ENCODE peak calls at places on chromosomes 12 and 14, in seven cellular contexts. S, B, P, H, C, X and G are unnamed samples.

GRCh38 chr14:57889245-57889644 is 23.4 kb upstream of the SLC35F4 start:
- DNase-seq in S (peak), B (no peak), P (peak), H (no peak), C (peak), X (no peak), G (no peak)

GRCh38 chr14:105899657-105900397 is 373.4 kb downstream of the TMEM121 start:
- DNase-seq in S (no peak), B (no peak), P (no peak), H (peak), C (no peak), X (no peak), G (no peak)

GRCh38 chr12:51973560-51973959 is 22.1 kb downstream of the ACVR1B start:
- DNase-seq in S (no peak), B (no peak), P (no peak), H (no peak), C (no peak), X (no peak), G (no peak)

GRCh38 chr14:36580856-36581831 is 1.3 kb downstream of the NKX2-8 start:
- DNase-seq in S (no peak), B (no peak), P (no peak), H (no peak), C (peak), X (peak), G (no peak)

GRCh38 chr12:127496255-127496654 is 770.7 kb upstream of the TMEM132C start:
- DNase-seq in S (no peak), B (no peak), P (no peak), H (no peak), C (no peak), X (peak), G (no peak)

GRCh38 chr14:95359974-95360826 is 40.5 kb upstream of the CLMN start:
- DNase-seq in S (no peak), B (no peak), P (no peak), H (no peak), C (no peak), X (peak), G (no peak)

GRCh38 chr14:35927727-35928126 is 101.6 kb downstream of the BRMS1L start:
- DNase-seq in S (no peak), B (no peak), P (no peak), H (no peak), C (no peak), X (no peak), G (no peak)

GRCh38 chr12:30806989-30807694 is 52.4 kb upstream of the CAPRIN2 start:
- DNase-seq in S (peak), B (no peak), P (no peak), H (no peak), C (no peak), X (peak), G (peak)

GRCh38 chr12:112183591-112184021 is 58.2 kb downstream of the TRAFD1 start:
- DNase-seq in S (no peak), B (no peak), P (peak), H (no peak), C (no peak), X (peak), G (no peak)

GRCh38 chr14:33457021-33457420 is 493.9 kb downstream of the EGLN3 start:
- DNase-seq in S (no peak), B (no peak), P (no peak), H (no peak), C (no peak), X (no peak), G (no peak)

GRCh38 chr12:104213952-104214351 is 1.6 kb upstream of the TXNRD1 start:
- DNase-seq in S (no peak), B (no peak), P (no peak), H (no peak), C (no peak), X (no peak), G (no peak)

GRCh38 chr14:58793096-58793740 is 155.5 kb downstream of the DACT1 start:
- DNase-seq in S (no peak), B (no peak), P (no peak), H (no peak), C (no peak), X (no peak), G (no peak)

GRCh38 chr12:31742891-31743290 is 14.1 kb upstream of the AMN1 start:
- DNase-seq in S (no peak), B (no peak), P (no peak), H (no peak), C (no peak), X (no peak), G (no peak)

GRCh38 chr12:108640802-108641445 is 7.2 kb upstream of the SELPLG start:
- DNase-seq in S (no peak), B (no peak), P (no peak), H (peak), C (no peak), X (peak), G (no peak)

GRCh38 chr14:22939684-22940083 is 10.5 kb upstream of the PRMT5 start:
- DNase-seq in S (no peak), B (no peak), P (no peak), H (no peak), C (no peak), X (no peak), G (no peak)

GRCh38 chr12:52602552-52602951 is 1.3 kb upstream of the KRT72 start:
- DNase-seq in S (no peak), B (no peak), P (no peak), H (no peak), C (no peak), X (peak), G (no peak)

GRCh38 chr12:84455598-84455997 is 457.0 kb downstream of the SLC6A15 start:
- DNase-seq in S (no peak), B (no peak), P (no peak), H (no peak), C (no peak), X (no peak), G (no peak)

GRCh38 chr12:79125358-79125757 is 260.8 kb downstream of the SYT1 start:
- DNase-seq in S (no peak), B (no peak), P (no peak), H (no peak), C (no peak), X (no peak), G (no peak)

GRCh38 chr12:23930599-23930998 is 18.9 kb downstream of the SOX5 start:
- DNase-seq in S (no peak), B (no peak), P (no peak), H (no peak), C (no peak), X (no peak), G (no peak)

GRCh38 chr12:121711925-121712461 is 559 bp upstream of the TMEM120B start:
- DNase-seq in S (no peak), B (no peak), P (peak), H (peak), C (no peak), X (no peak), G (no peak)

GRCh38 chr12:39440781-39441180 is 2.1 kb downstream of the KIF21A start:
- DNase-seq in S (no peak), B (no peak), P (no peak), H (no peak), C (no peak), X (peak), G (no peak)

GRCh38 chr14:69990319-69990718 is 111.1 kb downstream of the SMOC1 start:
- DNase-seq in S (no peak), B (no peak), P (no peak), H (no peak), C (no peak), X (no peak), G (no peak)

GRCh38 chr14:103710771-103711392 is 4.4 kb downstream of the XRCC3 start:
- DNase-seq in S (no peak), B (no peak), P (no peak), H (no peak), C (no peak), X (no peak), G (no peak)

GRCh38 chr12:23504641-23505399 is 444.6 kb downstream of the SOX5 start:
- DNase-seq in S (no peak), B (no peak), P (no peak), H (no peak), C (no peak), X (peak), G (no peak)

GRCh38 chr14:69879175-69880047 is at the start of gene SMOC1:
- DNase-seq in S (peak), B (no peak), P (peak), H (peak), C (no peak), X (peak), G (no peak)

GRCh38 chr12:119988788-119989618 is at the start of gene BICDL1:
- DNase-seq in S (peak), B (no peak), P (peak), H (peak), C (peak), X (peak), G (peak)

GRCh38 chr14:64658201-64658600 is 46.0 kb upstream of the PLEKHG3 start:
- DNase-seq in S (no peak), B (no peak), P (no peak), H (peak), C (no peak), X (no peak), G (no peak)

GRCh38 chr12:111624540-111624939 is 25.4 kb upstream of the ATXN2 start:
- DNase-seq in S (no peak), B (no peak), P (no peak), H (no peak), C (peak), X (peak), G (no peak)

GRCh38 chr14:42047421-42048045 is 440.9 kb downstream of the LRFN5 start:
- DNase-seq in S (no peak), B (no peak), P (no peak), H (no peak), C (no peak), X (no peak), G (no peak)

GRCh38 chr12:120466560-120467315 is 2.8 kb downstream of the SRSF9 start:
- DNase-seq in S (no peak), B (no peak), P (no peak), H (no peak), C (peak), X (peak), G (peak)

GRCh38 chr14:95033851-95034622 is 123.3 kb downstream of the DICER1 start:
- DNase-seq in S (no peak), B (no peak), P (no peak), H (no peak), C (no peak), X (no peak), G (no peak)

GRCh38 chr14:56199095-56199975 is 81.1 kb downstream of the PELI2 start:
- DNase-seq in S (peak), B (no peak), P (peak), H (no peak), C (peak), X (no peak), G (peak)

GRCh38 chr14:31441273-31442110 is 15.8 kb downstream of the DTD2 start:
- DNase-seq in S (no peak), B (no peak), P (no peak), H (no peak), C (no peak), X (no peak), G (no peak)

GRCh38 chr12:118187746-118188390 is 51.9 kb downstream of the PEBP1 start:
- DNase-seq in S (no peak), B (no peak), P (no peak), H (no peak), C (no peak), X (no peak), G (no peak)

GRCh38 chr12:2691340-2692111 is 103.2 kb upstream of the FKBP4 start:
- DNase-seq in S (no peak), B (no peak), P (no peak), H (peak), C (no peak), X (peak), G (no peak)

GRCh38 chr12:98198261-98198982 is 317.0 kb upstream of the TMPO start:
- DNase-seq in S (no peak), B (no peak), P (no peak), H (no peak), C (no peak), X (no peak), G (no peak)
- TF ChIP-seq CTCF in S (no peak), B (no peak), P (no peak), H (no peak), C (no peak), X (peak), G (no peak)

GRCh38 chr14:49019467-49020100 is 566.6 kb downstream of the RPS29 start:
- DNase-seq in S (no peak), B (no peak), P (no peak), H (no peak), C (no peak), X (no peak), G (no peak)
- TF ChIP-seq CTCF in S (no peak), B (no peak), P (no peak), H (no peak), C (no peak), X (no peak), G (no peak)

DNA sequence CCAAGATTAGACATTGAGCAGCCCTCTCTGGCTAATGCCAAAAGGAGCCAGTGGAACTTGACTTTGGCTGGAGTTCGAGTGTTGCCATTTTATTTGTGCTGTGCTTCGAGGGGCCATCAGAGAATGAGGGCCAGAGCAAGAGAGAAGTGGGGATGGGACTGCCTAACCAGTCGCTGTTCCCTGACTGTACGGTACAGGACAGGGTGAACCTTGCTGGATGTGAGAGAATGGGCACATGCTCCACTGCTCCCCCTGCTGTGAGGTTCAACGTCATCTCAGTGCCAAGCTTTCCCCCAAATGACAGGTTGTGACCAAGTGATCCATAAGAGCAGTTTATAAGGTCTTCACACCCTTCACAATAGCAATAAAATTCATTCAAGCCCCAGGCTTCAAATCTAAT is 55.1 kb upstream of the BCL11B start:
- DNase-seq in S (no peak), B (no peak), P (no peak), H (no peak), C (no peak), X (peak), G (no peak)
- TF ChIP-seq CTCF in S (no peak), B (no peak), P (no peak), H (no peak), C (no peak), X (peak), G (no peak)

DNA sequence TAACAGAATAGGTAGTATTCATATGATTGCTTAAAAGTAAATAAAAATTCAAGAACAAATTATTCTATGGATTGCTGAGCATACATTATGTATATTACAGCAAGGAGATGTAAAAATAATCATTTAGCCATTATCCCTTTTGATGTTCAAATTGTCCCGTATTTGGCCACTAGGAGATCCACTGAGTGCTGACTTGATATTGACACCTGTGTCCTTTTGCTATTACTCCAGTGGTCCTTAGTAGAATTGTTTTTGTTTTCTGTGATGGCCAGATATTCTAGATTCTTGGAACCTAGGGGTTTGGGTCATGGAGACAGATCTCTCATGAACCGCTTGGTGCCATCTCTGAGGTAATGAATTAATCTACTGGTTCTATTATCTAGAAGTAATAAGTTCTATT is 16.8 kb downstream of the ERO1A start:
- DNase-seq in S (no peak), B (no peak), P (no peak), H (no peak), C (no peak), X (no peak), G (no peak)
- TF ChIP-seq CTCF in S (no peak), B (no peak), P (no peak), H (no peak), C (no peak), X (peak), G (no peak)

GRCh38 chr12:56723352-56723751 is 1.7 kb downstream of the NACA start:
- DNase-seq in S (no peak), B (no peak), P (no peak), H (no peak), C (no peak), X (no peak), G (no peak)
- TF ChIP-seq CTCF in S (no peak), B (no peak), P (no peak), H (no peak), C (no peak), X (no peak), G (no peak)

GRCh38 chr12:100058482-100059029 is 73.8 kb upstream of the ANKS1B start:
- DNase-seq in S (no peak), B (no peak), P (no peak), H (no peak), C (no peak), X (no peak), G (no peak)
- TF ChIP-seq CTCF in S (no peak), B (no peak), P (no peak), H (no peak), C (no peak), X (peak), G (no peak)

GRCh38 chr12:45743247-45743646 is 13.7 kb downstream of the ARID2 start:
- DNase-seq in S (no peak), B (no peak), P (no peak), H (no peak), C (no peak), X (no peak), G (no peak)

GRCh38 chr12:45742590-45742989 is 13.1 kb downstream of the ARID2 start:
- DNase-seq in S (no peak), B (no peak), P (no peak), H (no peak), C (no peak), X (no peak), G (no peak)

DNA sequence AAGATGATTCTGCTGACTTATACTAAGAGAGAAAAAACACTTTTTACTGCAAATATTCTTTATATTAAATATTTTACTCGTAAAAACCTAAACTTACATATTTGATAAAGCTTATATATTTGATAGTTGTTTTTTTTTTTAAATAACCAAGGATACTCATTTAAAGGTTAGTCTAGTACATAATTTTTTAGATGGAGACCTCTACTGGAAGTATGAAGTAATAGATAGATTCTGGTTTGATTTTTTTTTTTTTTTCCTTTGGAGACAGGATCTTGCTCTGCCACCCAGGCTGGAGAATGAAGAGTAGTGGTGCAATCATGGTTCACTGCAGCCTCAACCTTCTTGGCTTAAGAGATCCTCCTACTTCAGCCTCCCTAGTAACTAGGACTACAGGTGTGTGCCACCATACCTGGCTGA is 16.4 kb downstream of the ARID2 start:
- DNase-seq in S (no peak), B (no peak), P (no peak), H (no peak), C (no peak), X (no peak), G (no peak)
- TF ChIP-seq CTCF in S (no peak), B (no peak), P (no peak), H (peak), C (no peak), X (peak), G (peak)

GRCh38 chr12:67430708-67431335 is 161.7 kb downstream of the CAND1 start:
- DNase-seq in S (peak), B (no peak), P (peak), H (no peak), C (no peak), X (no peak), G (peak)
- TF ChIP-seq CTCF in S (no peak), B (no peak), P (no peak), H (no peak), C (no peak), X (peak), G (no peak)